ENCODE peak calls at places on chromosomes 7 and 10, in six cellular contexts. Z is vagina; P is A549; V is CD4-positive, alpha-beta memory T cell; R is endothelial cell of umbilical vein; Y is HTR-8/SVneo. L is an unnamed sample.

GRCh38 chr10:29746080-29746797 is 111.5 kb upstream of the SVIL start:
- DNase-seq in Z (no peak), P (no peak), V (no peak), R (peak), Y (no peak), L (no peak)

GRCh38 chr10:6721480-6721879 is 141.4 kb upstream of the PRKCQ start:
- DNase-seq in Z (peak), P (peak), V (no peak), R (peak), Y (peak), L (no peak)

GRCh38 chr7:54252256-54253035 is 289.7 kb upstream of the VSTM2A start:
- DNase-seq in Z (no peak), P (no peak), V (no peak), R (no peak), Y (no peak), L (no peak)

GRCh38 chr10:128629111-128630096 is 503.2 kb upstream of the MKI67 start:
- DNase-seq in Z (no peak), P (peak), V (no peak), R (no peak), Y (no peak), L (no peak)

GRCh38 chr7:87474533-87475358 is 734 bp downstream of the ABCB4 start:
- DNase-seq in Z (no peak), P (no peak), V (no peak), R (peak), Y (no peak), L (peak)

GRCh38 chr7:149289856-149290255 is 27.9 kb downstream of the ZNF783 start:
- DNase-seq in Z (no peak), P (no peak), V (no peak), R (no peak), Y (no peak), L (no peak)

GRCh38 chr10:51469666-51470065 is 229.7 kb downstream of the CSTF2T start:
- DNase-seq in Z (no peak), P (no peak), V (no peak), R (no peak), Y (no peak), L (no peak)

GRCh38 chr7:101957733-101958525 is 140.5 kb downstream of the CUX1 start:
- DNase-seq in Z (no peak), P (no peak), V (no peak), R (no peak), Y (no peak), L (no peak)

GRCh38 chr10:78515037-78515872 is 481.6 kb downstream of the RPS24 start:
- DNase-seq in Z (peak), P (no peak), V (no peak), R (no peak), Y (no peak), L (no peak)

GRCh38 chr7:155998766-155999630 is 186.7 kb upstream of the SHH start:
- DNase-seq in Z (no peak), P (no peak), V (no peak), R (no peak), Y (no peak), L (no peak)

GRCh38 chr7:50598455-50599343 is 33.5 kb upstream of the DDC start:
- DNase-seq in Z (no peak), P (no peak), V (no peak), R (no peak), Y (no peak), L (no peak)

GRCh38 chr10:57864789-57865676 is 402.7 kb downstream of the IPMK start:
- DNase-seq in Z (no peak), P (peak), V (no peak), R (no peak), Y (no peak), L (no peak)

GRCh38 chr7:82865856-82866255 is 296.8 kb downstream of the PCLO start:
- DNase-seq in Z (no peak), P (no peak), V (no peak), R (no peak), Y (no peak), L (no peak)

GRCh38 chr10:132416566-132417248 is 19.7 kb downstream of the PWWP2B start:
- DNase-seq in Z (no peak), P (no peak), V (no peak), R (no peak), Y (no peak), L (no peak)

GRCh38 chr7:528451-528850 is 8.8 kb upstream of the PDGFA start:
- DNase-seq in Z (no peak), P (no peak), V (no peak), R (no peak), Y (no peak), L (no peak)

GRCh38 chr7:7323921-7324320 is 141.6 kb downstream of the C1GALT1 start:
- DNase-seq in Z (no peak), P (no peak), V (no peak), R (no peak), Y (no peak), L (no peak)

GRCh38 chr7:151754142-151754590 is 122.7 kb downstream of the PRKAG2 start:
- DNase-seq in Z (no peak), P (peak), V (no peak), R (peak), Y (peak), L (peak)

GRCh38 chr10:120286280-120286679 is 170.7 kb upstream of the PLPP4 start:
- DNase-seq in Z (no peak), P (no peak), V (no peak), R (no peak), Y (no peak), L (no peak)

GRCh38 chr10:101394522-101395133 is 40.7 kb downstream of the BTRC start:
- DNase-seq in Z (no peak), P (no peak), V (no peak), R (no peak), Y (no peak), L (no peak)

GRCh38 chr10:114703377-114704125 is 45.5 kb upstream of the ABLIM1 start:
- DNase-seq in Z (no peak), P (peak), V (peak), R (peak), Y (no peak), L (no peak)

GRCh38 chr10:119342017-119342734 is 134.8 kb downstream of the GRK5 start:
- DNase-seq in Z (no peak), P (no peak), V (no peak), R (no peak), Y (no peak), L (no peak)

GRCh38 chr10:48478980-48479811 is 125.7 kb downstream of the ARHGAP22 start:
- DNase-seq in Z (peak), P (no peak), V (no peak), R (no peak), Y (no peak), L (peak)